ENCODE peak calls at places on chromosomes 13 and 19, in eight cellular contexts. J is EL; B is AG20443; G is ureter; R is HTR-8/SVneo; A is small intestine; O is SW480; T is activated T-helper 9 cell treated with anti-CD3 and anti-CD28 coated beads, Interleukin-2, amount 50 U/mL, for 16 hours. S is an unnamed sample.

GRCh38 chr19:35080613-35081170 is 34.9 kb upstream of the FXYD3 start:
- DNase-seq in G (no peak), O (no peak), B (no peak), T (no peak), J (no peak), R (no peak), A (no peak), S (no peak)

GRCh38 chr19:33430674-33431277 is 57.3 kb downstream of the CEBPG start:
- DNase-seq in B (peak), G (peak), O (peak), T (peak), A (peak), J (peak), R (peak), S (peak)

GRCh38 chr19:15210323-15210774 is 9.6 kb upstream of the NOTCH3 start:
- DNase-seq in B (peak), A (no peak), O (no peak), R (peak), T (no peak), G (no peak), J (peak), S (peak)

GRCh38 chr19:46603752-46604241 is 2.7 kb downstream of the CALM3 start:
- DNase-seq in G (no peak), J (no peak), T (no peak), R (no peak), B (peak), O (no peak), A (peak), S (no peak)

GRCh38 chr19:58317481-58318072 is 9.2 kb upstream of the ZSCAN22 start:
- DNase-seq in G (no peak), R (no peak), T (no peak), O (no peak), B (peak), A (no peak), J (peak), S (peak)

GRCh38 chr13:26618726-26619125 is 61.2 kb downstream of the WASF3 start:
- DNase-seq in B (no peak), R (no peak), A (no peak), T (no peak), O (no peak), G (no peak), J (no peak), S (no peak)

GRCh38 chr13:71775946-71776345 is 91.1 kb downstream of the DACH1 start:
- DNase-seq in A (no peak), G (no peak), R (no peak), O (no peak), B (no peak), J (no peak), T (no peak), S (no peak)

GRCh38 chr13:97945792-97946419 is 7.6 kb upstream of the IPO5 start:
- DNase-seq in T (no peak), A (no peak), G (no peak), R (no peak), J (peak), O (no peak), B (no peak), S (peak)

GRCh38 chr19:10533656-10534386 is 9.9 kb upstream of the ATG4D start:
- DNase-seq in T (no peak), R (peak), B (peak), A (no peak), G (no peak), J (peak), O (no peak), S (peak)

GRCh38 chr19:30871979-30872378 is 477.3 kb downstream of the TSHZ3 start:
- DNase-seq in T (no peak), A (no peak), R (no peak), O (no peak), J (no peak), B (no peak), G (no peak), S (no peak)

GRCh38 chr13:40651866-40652587 is 14.4 kb downstream of the FOXO1 start:
- DNase-seq in O (no peak), G (no peak), B (no peak), A (no peak), R (no peak), J (no peak), T (no peak), S (no peak)

GRCh38 chr13:72384879-72385278 is 342.6 kb downstream of the MZT1 start:
- DNase-seq in B (peak), T (no peak), G (no peak), A (no peak), O (no peak), J (peak), R (no peak), S (peak)

GRCh38 chr19:55526216-55527196 is 10.4 kb downstream of the SBK2 start:
- DNase-seq in O (no peak), R (no peak), A (peak), J (peak), G (peak), B (peak), T (no peak), S (peak)

GRCh38 chr13:101121608-101122007 is 294.7 kb downstream of the NALCN start:
- DNase-seq in O (no peak), G (no peak), A (no peak), B (no peak), T (no peak), J (no peak), R (no peak), S (no peak)

GRCh38 chr19:43318203-43318602 is 35.3 kb upstream of the CD177 start:
- DNase-seq in T (no peak), J (no peak), R (no peak), B (no peak), G (no peak), A (no peak), O (no peak), S (no peak)

GRCh38 chr13:79867248-79867647 is 386.3 kb downstream of the NDFIP2 start:
- DNase-seq in O (no peak), R (no peak), A (no peak), J (peak), T (no peak), B (no peak), G (no peak), S (peak)

GRCh38 chr13:31982540-31982939 is 49.0 kb upstream of the FRY start:
- DNase-seq in B (peak), R (peak), O (peak), T (no peak), J (peak), G (peak), A (peak), S (peak)

GRCh38 chr19:39736088-39736487 is 1.7 kb downstream of the CLC start:
- DNase-seq in J (no peak), T (no peak), O (no peak), A (no peak), R (no peak), B (no peak), G (no peak), S (no peak)

S was measured in IMR-90.